ENCODE peak calls at places on chromosomes 13 and 19, in six cellular contexts. One of them, this sample, is unnamed.

GRCh38 chr19:7196721-7197168 is 97.5 kb downstream of the INSR start:
- DNase-seq in mesenchymal stem cell: no peak
- DNase-seq in H1: no peak
- DNase-seq in IMR-90: no peak
- DNase-seq in H9: no peak
- DNase-seq in neuronal stem cell: no peak
- DNase-seq in this sample: peak

GRCh38 chr19:55086730-55087541 is 11.3 kb downstream of the EPS8L1 start:
- DNase-seq in neuronal stem cell: peak
- DNase-seq in mesenchymal stem cell: peak
- DNase-seq in H9: peak
- DNase-seq in H1: peak
- DNase-seq in IMR-90: peak
- DNase-seq in this sample: peak

GRCh38 chr13:85864963-85865530 is 65.8 kb upstream of the SLITRK6 start:
- DNase-seq in mesenchymal stem cell: peak
- DNase-seq in IMR-90: peak
- DNase-seq in H9: peak
- DNase-seq in H1: no peak
- DNase-seq in neuronal stem cell: peak
- DNase-seq in this sample: no peak

GRCh38 chr19:45016388-45017314 is 15.4 kb downstream of the RELB start:
- DNase-seq in H9: peak
- DNase-seq in H1: no peak
- DNase-seq in IMR-90: peak
- DNase-seq in neuronal stem cell: peak
- DNase-seq in mesenchymal stem cell: peak
- DNase-seq in this sample: peak

GRCh38 chr13:105116966-105117365 is 1418.5 kb downstream of the EFNB2 start:
- DNase-seq in H9: no peak
- DNase-seq in IMR-90: no peak
- DNase-seq in H1: no peak
- DNase-seq in mesenchymal stem cell: no peak
- DNase-seq in neuronal stem cell: no peak
- DNase-seq in this sample: no peak

GRCh38 chr19:54162241-54162805 is 2.8 kb upstream of the LENG1 start:
- DNase-seq in neuronal stem cell: no peak
- DNase-seq in H1: no peak
- DNase-seq in H9: peak
- DNase-seq in mesenchymal stem cell: peak
- DNase-seq in IMR-90: peak
- DNase-seq in this sample: peak

GRCh38 chr19:27986299-27986698 is 1226.7 kb downstream of the UQCRFS1 start:
- DNase-seq in H9: no peak
- DNase-seq in mesenchymal stem cell: no peak
- DNase-seq in IMR-90: no peak
- DNase-seq in neuronal stem cell: no peak
- DNase-seq in H1: no peak
- DNase-seq in this sample: no peak

GRCh38 chr13:47188802-47189201 is 291.9 kb upstream of the HTR2A start:
- DNase-seq in mesenchymal stem cell: peak
- DNase-seq in H9: no peak
- DNase-seq in IMR-90: peak
- DNase-seq in H1: no peak
- DNase-seq in neuronal stem cell: no peak
- DNase-seq in this sample: no peak

GRCh38 chr13:38582133-38582532 is 104.7 kb upstream of the FREM2 start:
- DNase-seq in mesenchymal stem cell: peak
- DNase-seq in H9: no peak
- DNase-seq in H1: no peak
- DNase-seq in neuronal stem cell: peak
- DNase-seq in IMR-90: peak
- DNase-seq in this sample: peak

GRCh38 chr13:85586422-85586831 is 212.8 kb downstream of the SLITRK6 start:
- DNase-seq in H9: no peak
- DNase-seq in neuronal stem cell: no peak
- DNase-seq in mesenchymal stem cell: peak
- DNase-seq in IMR-90: peak
- DNase-seq in H1: no peak
- DNase-seq in this sample: peak

GRCh38 chr19:40619333-40620160 is 18.4 kb downstream of the LTBP4 start:
- DNase-seq in neuronal stem cell: no peak
- DNase-seq in IMR-90: no peak
- DNase-seq in H1: no peak
- DNase-seq in mesenchymal stem cell: no peak
- DNase-seq in H9: no peak
- DNase-seq in this sample: no peak

GRCh38 chr19:12064266-12065099 is at the start of gene ZNF844:
- DNase-seq in mesenchymal stem cell: peak
- DNase-seq in neuronal stem cell: peak
- DNase-seq in IMR-90: peak
- DNase-seq in H1: peak
- DNase-seq in H9: peak
- DNase-seq in this sample: peak

GRCh38 chr13:109897988-109898623 is 111.7 kb upstream of the IRS2 start:
- DNase-seq in neuronal stem cell: no peak
- DNase-seq in mesenchymal stem cell: no peak
- DNase-seq in H9: no peak
- DNase-seq in H1: no peak
- DNase-seq in IMR-90: no peak
- DNase-seq in this sample: no peak

GRCh38 chr13:108269601-108270328 is at the start of gene TNFSF13B:
- DNase-seq in H9: peak
- DNase-seq in mesenchymal stem cell: peak
- DNase-seq in H1: peak
- DNase-seq in neuronal stem cell: no peak
- DNase-seq in IMR-90: peak
- DNase-seq in this sample: peak

GRCh38 chr19:54273811-54274210 is 7.1 kb downstream of the LILRB2 start:
- DNase-seq in mesenchymal stem cell: no peak
- DNase-seq in H1: no peak
- DNase-seq in neuronal stem cell: no peak
- DNase-seq in H9: no peak
- DNase-seq in IMR-90: no peak
- DNase-seq in this sample: no peak

GRCh38 chr13:66556306-66556705 is 673.8 kb downstream of the PCDH9 start:
- DNase-seq in IMR-90: peak
- DNase-seq in H9: no peak
- DNase-seq in neuronal stem cell: no peak
- DNase-seq in mesenchymal stem cell: peak
- DNase-seq in H1: no peak
- DNase-seq in this sample: no peak

GRCh38 chr19:46944918-46945628 is 74.6 kb upstream of the NPAS1 start:
- DNase-seq in mesenchymal stem cell: peak
- DNase-seq in H1: no peak
- DNase-seq in H9: peak
- DNase-seq in neuronal stem cell: peak
- DNase-seq in IMR-90: peak
- DNase-seq in this sample: no peak

GRCh38 chr19:15177269-15178116 is 23.3 kb downstream of the NOTCH3 start:
- DNase-seq in H1: peak
- DNase-seq in IMR-90: peak
- DNase-seq in H9: peak
- DNase-seq in neuronal stem cell: peak
- DNase-seq in mesenchymal stem cell: peak
- DNase-seq in this sample: peak

GRCh38 chr13:48975101-48975925 is at the start of gene FNDC3A:
- DNase-seq in H9: peak
- DNase-seq in IMR-90: peak
- DNase-seq in H1: no peak
- DNase-seq in neuronal stem cell: no peak
- DNase-seq in mesenchymal stem cell: peak
- DNase-seq in this sample: peak
- H3K4ac ChIP-seq in H9: no peak
- H3K4ac ChIP-seq in IMR-90: peak
- H3K4ac ChIP-seq in H1: no peak
- H3K4ac ChIP-seq in neuronal stem cell: no peak
- H3K4ac ChIP-seq in mesenchymal stem cell: peak
- H3K4ac ChIP-seq in this sample: peak

GRCh38 chr19:35021016-35021415 is 9.3 kb upstream of the SCN1B start:
- DNase-seq in H9: no peak
- DNase-seq in IMR-90: no peak
- DNase-seq in neuronal stem cell: no peak
- DNase-seq in mesenchymal stem cell: no peak
- DNase-seq in H1: no peak
- DNase-seq in this sample: no peak

GRCh38 chr19:35021596-35021995 is 8.7 kb upstream of the SCN1B start:
- DNase-seq in H9: no peak
- DNase-seq in H1: no peak
- DNase-seq in IMR-90: no peak
- DNase-seq in neuronal stem cell: no peak
- DNase-seq in mesenchymal stem cell: no peak
- DNase-seq in this sample: no peak

GRCh38 chr19:35018379-35018778 is 11.9 kb upstream of the SCN1B start:
- DNase-seq in neuronal stem cell: no peak
- DNase-seq in mesenchymal stem cell: no peak
- DNase-seq in H1: no peak
- DNase-seq in IMR-90: no peak
- DNase-seq in H9: no peak
- DNase-seq in this sample: no peak

GRCh38 chr19:35017507-35017906 is 12.8 kb upstream of the SCN1B start:
- DNase-seq in H1: no peak
- DNase-seq in neuronal stem cell: no peak
- DNase-seq in IMR-90: no peak
- DNase-seq in H9: no peak
- DNase-seq in mesenchymal stem cell: no peak
- DNase-seq in this sample: no peak

GRCh38 chr19:35019144-35019543 is 11.1 kb upstream of the SCN1B start:
- DNase-seq in IMR-90: no peak
- DNase-seq in mesenchymal stem cell: no peak
- DNase-seq in H9: no peak
- DNase-seq in neuronal stem cell: no peak
- DNase-seq in H1: no peak
- DNase-seq in this sample: no peak
- H3K18ac ChIP-seq in IMR-90: no peak
- H3K18ac ChIP-seq in mesenchymal stem cell: no peak
- H3K18ac ChIP-seq in H9: no peak
- H3K18ac ChIP-seq in neuronal stem cell: no peak
- H3K18ac ChIP-seq in H1: no peak
- H3K18ac ChIP-seq in this sample: no peak

DNA sequence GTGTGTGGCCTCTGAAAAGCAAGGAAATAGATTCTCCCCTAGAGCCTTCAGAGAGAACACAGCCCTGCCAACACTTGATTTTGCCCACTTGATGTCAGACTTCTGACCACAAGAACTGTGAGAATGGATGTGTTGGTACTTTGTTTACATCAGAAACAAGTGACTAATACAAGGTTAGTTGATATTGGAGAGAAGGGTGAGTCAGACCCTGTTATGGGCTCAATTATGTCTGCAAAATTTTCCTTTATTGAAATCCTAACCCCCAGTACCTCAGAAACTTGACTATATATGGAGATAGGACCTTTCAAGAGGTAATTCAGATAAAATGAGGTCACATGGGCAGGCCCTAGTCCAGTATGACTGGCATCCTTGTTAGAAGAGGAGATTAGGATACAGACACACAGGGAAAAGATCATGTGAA is 226.7 kb downstream of the RFC3 start:
- DNase-seq in mesenchymal stem cell: peak
- DNase-seq in neuronal stem cell: no peak
- DNase-seq in H1: no peak
- DNase-seq in IMR-90: peak
- DNase-seq in H9: no peak
- DNase-seq in this sample: peak
- H2AFZ ChIP-seq in mesenchymal stem cell: no peak
- H2AFZ ChIP-seq in neuronal stem cell: no peak
- H2AFZ ChIP-seq in H1: no peak
- H2AFZ ChIP-seq in IMR-90: no peak
- H2AFZ ChIP-seq in H9: no peak
- H2AFZ ChIP-seq in this sample: no peak

GRCh38 chr19:2329162-2329505 is 650 bp downstream of the SPPL2B start:
- DNase-seq in H9: no peak
- DNase-seq in neuronal stem cell: no peak
- DNase-seq in H1: no peak
- DNase-seq in mesenchymal stem cell: no peak
- DNase-seq in IMR-90: no peak
- DNase-seq in this sample: no peak

GRCh38 chr19:2329528-2329927 is 1.0 kb downstream of the SPPL2B start:
- DNase-seq in IMR-90: no peak
- DNase-seq in H1: no peak
- DNase-seq in mesenchymal stem cell: no peak
- DNase-seq in H9: no peak
- DNase-seq in neuronal stem cell: peak
- DNase-seq in this sample: no peak

GRCh38 chr19:2330255-2330631 is 1.8 kb downstream of the SPPL2B start:
- DNase-seq in mesenchymal stem cell: no peak
- DNase-seq in H1: no peak
- DNase-seq in H9: no peak
- DNase-seq in IMR-90: no peak
- DNase-seq in neuronal stem cell: no peak
- DNase-seq in this sample: no peak

GRCh38 chr19:2327773-2328400 is 499 bp downstream of the LSM7 start:
- DNase-seq in IMR-90: peak
- DNase-seq in H9: peak
- DNase-seq in neuronal stem cell: peak
- DNase-seq in mesenchymal stem cell: peak
- DNase-seq in H1: peak
- DNase-seq in this sample: peak

GRCh38 chr19:2328401-2329161 is at the start of the genes LSM7 and SPPL2B:
- DNase-seq in mesenchymal stem cell: peak
- DNase-seq in H9: peak
- DNase-seq in H1: no peak
- DNase-seq in neuronal stem cell: peak
- DNase-seq in IMR-90: peak
- DNase-seq in this sample: peak
- H3K4ac ChIP-seq in mesenchymal stem cell: peak
- H3K4ac ChIP-seq in H9: no peak
- H3K4ac ChIP-seq in H1: no peak
- H3K4ac ChIP-seq in neuronal stem cell: no peak
- H3K4ac ChIP-seq in IMR-90: peak
- H3K4ac ChIP-seq in this sample: peak

GRCh38 chr19:10975374-10976036 is 14.7 kb downstream of the SMARCA4 start:
- DNase-seq in H9: no peak
- DNase-seq in H1: no peak
- DNase-seq in IMR-90: peak
- DNase-seq in mesenchymal stem cell: peak
- DNase-seq in neuronal stem cell: no peak
- DNase-seq in this sample: no peak
- H3K18ac ChIP-seq in H9: no peak
- H3K18ac ChIP-seq in H1: no peak
- H3K18ac ChIP-seq in IMR-90: peak
- H3K18ac ChIP-seq in mesenchymal stem cell: peak
- H3K18ac ChIP-seq in neuronal stem cell: no peak
- H3K18ac ChIP-seq in this sample: no peak

This sample was measured in trophoblast cell.